ENCODE peak calls at places on chromosome 16, in six cellular contexts. P is transverse colon, M is right lobe of liver, L is IMR-90, I is Peyer's patch, N is GM12892. A is an unnamed sample.

GRCh38 chr16:1929578-1930337 is 11.5 kb upstream of the HS3ST6 start:
- DNase-seq in M (peak; percentile 92), N (peak; percentile 99), I (peak; percentile 87), P (peak; percentile 93), L (peak; percentile 72), A (peak; percentile 96)

GRCh38 chr16:9447195-9447551 is 355.7 kb downstream of the HAPSTR1 start:
- DNase-seq in I (no peak), M (no peak), N (no peak), P (no peak), L (no peak), A (no peak)

GRCh38 chr16:6066601-6067000 is 969.0 kb upstream of the EEF2KMT start:
- DNase-seq in N (no peak), M (no peak), L (no peak), I (no peak), P (no peak), A (no peak)

GRCh38 chr16:12323007-12323699 is 346.6 kb downstream of the SNX29 start:
- DNase-seq in L (no peak), M (no peak), P (no peak), I (no peak), N (no peak), A (no peak)

GRCh38 chr16:74025-74424 is 1.6 kb upstream of the RHBDF1 start:
- DNase-seq in M (no peak), L (no peak), I (no peak), P (no peak), N (no peak), A (no peak)

GRCh38 chr16:25691519-25692091 is at the start of gene HS3ST4:
- DNase-seq in M (no peak), L (no peak), N (peak; percentile 14), I (no peak), P (no peak), A (no peak)

GRCh38 chr16:53775821-53776431 is 72.0 kb downstream of the FTO start:
- DNase-seq in P (peak; percentile 44), M (no peak), I (no peak), L (peak; percentile 91), N (no peak), A (peak; percentile 29)

GRCh38 chr16:19912445-19913305 is 28.0 kb upstream of the GPRC5B start:
- DNase-seq in P (no peak), M (no peak), N (no peak), L (peak; percentile 64), I (no peak), A (no peak)

GRCh38 chr16:78629173-78629572 is 529.7 kb downstream of the WWOX start:
- DNase-seq in I (no peak), M (no peak), L (no peak), P (no peak), N (no peak), A (no peak)

GRCh38 chr16:22191966-22192260 is 14.2 kb upstream of the EEF2K start:
- DNase-seq in N (no peak), L (peak; percentile 17), P (peak; percentile 43), M (no peak), I (peak; percentile 40), A (no peak)

GRCh38 chr16:79143026-79143425 is 457.5 kb downstream of the MAF start:
- DNase-seq in M (no peak), P (no peak), I (no peak), L (no peak), N (no peak), A (no peak)

GRCh38 chr16:24538756-24539294 is 541 bp upstream of the RBBP6 start:
- DNase-seq in N (no peak), P (no peak), I (no peak), M (no peak), L (no peak), A (peak; percentile 16)

GRCh38 chr16:7921360-7921759 is 588.7 kb downstream of the RBFOX1 start:
- DNase-seq in P (no peak), M (no peak), I (no peak), L (no peak), N (no peak), A (no peak)

GRCh38 chr16:81632392-81633146 is 146.5 kb upstream of the PLCG2 start:
- DNase-seq in N (no peak), P (peak; percentile 41), L (peak; percentile 94), I (peak; percentile 34), M (no peak), A (peak; percentile 74)

GRCh38 chr16:65068151-65068740 is 53.6 kb downstream of the CDH11 start:
- DNase-seq in P (no peak), L (peak; percentile 78), N (no peak), I (no peak), M (no peak), A (no peak)

GRCh38 chr16:71784093-71784492 is 24.5 kb downstream of the AP1G1 start:
- DNase-seq in P (no peak), L (no peak), N (no peak), M (no peak), I (no peak), A (no peak)

GRCh38 chr16:720507-720989 is 398 bp upstream of the ANTKMT start:
- DNase-seq in I (no peak), P (peak; percentile 46), M (no peak), L (peak; percentile 70), N (peak; percentile 80), A (no peak)

GRCh38 chr16:4425378-4426020 is at the start of gene DNAJA3:
- DNase-seq in I (peak; percentile 88), L (peak; percentile 96), N (peak; percentile 97), M (peak; percentile 94), P (peak; percentile 91), A (peak; percentile 90)

GRCh38 chr16:13919683-13920509 is at the start of gene ERCC4:
- DNase-seq in N (peak; percentile 88), M (peak; percentile 99), P (peak; percentile 99), L (peak; percentile 98), I (peak; percentile 100), A (peak; percentile 85)
- TF ChIP-seq POLR2A in N (peak; percentile 90), M (peak; percentile 76), P (peak; percentile 62), L (peak; percentile 68), I (peak; percentile 33), A (peak; percentile 89)

GRCh38 chr16:67432491-67432890 is 1.6 kb downstream of the HSD11B2 start:
- DNase-seq in P (no peak), M (no peak), N (no peak), L (no peak), I (no peak), A (no peak)

GRCh38 chr16:67430504-67431076 is 331 bp upstream of the HSD11B2 start:
- DNase-seq in L (no peak), P (peak; percentile 89), N (no peak), I (no peak), M (peak; percentile 86), A (no peak)

GRCh38 chr16:67431805-67432476 is 1.0 kb downstream of the HSD11B2 start:
- DNase-seq in N (no peak), I (no peak), P (no peak), L (no peak), M (no peak), A (no peak)

GRCh38 chr16:67429799-67430503 is 970 bp upstream of the HSD11B2 start:
- DNase-seq in L (no peak), N (no peak), I (no peak), M (no peak), P (no peak), A (no peak)

GRCh38 chr16:67431077-67431804 is at the start of gene HSD11B2:
- DNase-seq in N (no peak), I (peak; percentile 22), P (no peak), L (peak; percentile 45), M (peak; percentile 87), A (peak; percentile 52)
- TF ChIP-seq POLR2A in N (no peak), I (peak; percentile 88), P (peak; percentile 63), L (no peak), M (peak; percentile 24), A (no peak)

GRCh38 chr16:68276223-68276622 is 11.9 kb downstream of the SLC7A6 start:
- DNase-seq in I (no peak), L (no peak), P (no peak), M (no peak), N (no peak), A (no peak)
- TF ChIP-seq POLR2A in I (no peak), L (no peak), P (no peak), M (no peak), N (no peak), A (no peak)

DNA sequence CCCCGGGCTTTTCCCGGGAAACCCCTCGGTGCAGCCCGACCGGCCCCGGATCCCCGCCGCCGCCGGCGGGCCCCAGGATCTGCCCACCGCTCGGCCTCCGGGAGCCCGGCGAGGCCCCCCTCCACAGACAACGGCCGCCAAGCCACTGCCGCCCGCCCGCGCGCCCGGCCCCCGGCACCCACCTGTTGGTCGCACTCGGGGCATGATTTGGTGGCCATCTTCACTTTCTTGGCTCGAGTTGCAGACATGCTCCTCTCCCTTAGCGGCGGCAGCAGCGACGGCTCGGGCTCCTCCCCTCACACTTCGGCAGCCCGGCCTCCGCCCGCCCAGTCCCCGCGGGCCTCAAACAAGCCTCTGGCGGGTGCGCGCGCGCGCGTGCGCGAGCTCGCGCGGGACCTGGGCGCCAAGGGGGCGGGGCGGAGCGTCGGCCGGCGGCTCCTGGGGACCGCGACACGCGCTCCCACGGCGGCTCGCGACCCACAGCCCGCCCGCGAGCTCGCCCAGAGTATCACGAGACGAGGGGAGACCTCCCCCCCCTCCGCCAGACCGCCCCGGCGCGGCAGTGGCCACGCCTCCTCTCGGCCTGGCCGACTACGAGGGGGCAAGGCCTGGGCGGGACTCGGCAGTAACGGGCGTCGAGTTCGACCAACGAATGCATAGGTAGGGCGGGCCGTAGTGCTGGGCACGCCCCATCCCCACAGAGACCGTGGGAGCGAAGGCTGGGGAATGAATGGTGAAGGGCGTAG is at the start of gene C16orf87:
- DNase-seq in M (peak; percentile 97), N (peak; percentile 84), P (peak; percentile 93), I (peak; percentile 90), L (peak; percentile 92), A (peak; percentile 91)
- TF ChIP-seq POLR2A in M (peak; percentile 74), N (peak; percentile 82), P (peak; percentile 58), I (peak; percentile 55), L (peak; percentile 61), A (peak; percentile 57)

GRCh38 chr16:88535181-88535856 is 34.9 kb upstream of the ZC3H18 start:
- DNase-seq in N (no peak), P (no peak), I (no peak), L (no peak), M (no peak), A (no peak)

GRCh38 chr16:88533381-88533831 is 36.8 kb upstream of the ZC3H18 start:
- DNase-seq in P (no peak), M (no peak), L (peak; percentile 47), N (no peak), I (no peak), A (no peak)

GRCh38 chr16:88534731-88535141 is 35.5 kb upstream of the ZC3H18 start:
- DNase-seq in I (peak; percentile 38), L (peak; percentile 29), M (no peak), N (peak; percentile 65), P (peak; percentile 65), A (no peak)

GRCh38 chr16:88532434-88533241 is 37.6 kb upstream of the ZC3H18 start:
- DNase-seq in L (no peak), N (no peak), M (no peak), I (no peak), P (no peak), A (no peak)

DNA sequence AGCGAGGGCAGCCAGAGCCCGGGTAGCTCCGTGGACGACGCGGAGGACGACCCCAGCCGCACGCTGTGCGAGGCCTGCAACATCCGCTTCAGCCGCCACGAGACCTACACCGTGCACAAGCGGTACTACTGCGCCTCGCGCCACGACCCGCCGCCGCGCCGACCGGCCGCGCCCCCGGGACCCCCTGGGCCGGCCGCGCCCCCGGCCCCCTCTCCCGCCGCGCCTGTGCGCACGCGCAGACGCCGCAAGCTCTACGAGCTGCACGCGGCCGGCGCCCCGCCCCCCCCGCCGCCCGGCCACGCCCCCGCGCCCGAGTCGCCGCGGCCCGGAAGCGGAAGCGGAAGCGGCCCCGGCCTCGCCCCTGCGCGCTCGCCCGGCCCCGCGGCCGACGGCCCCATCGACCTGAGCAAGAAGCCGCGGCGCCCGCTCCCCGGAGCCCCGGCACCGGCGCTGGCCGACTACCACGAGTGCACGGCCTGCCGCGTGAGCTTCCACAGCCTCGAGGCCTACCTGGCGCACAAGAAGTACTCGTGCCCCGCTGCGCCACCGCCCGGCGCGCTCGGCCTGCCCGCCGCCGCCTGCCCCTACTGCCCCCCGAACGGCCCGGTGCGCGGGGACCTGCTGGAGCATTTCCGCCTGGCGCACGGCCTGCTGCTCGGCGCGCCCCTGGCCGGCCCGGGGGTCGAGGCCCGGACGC is 36.1 kb upstream of the ZC3H18 start:
- DNase-seq in N (peak; percentile 95), L (peak; percentile 45), M (no peak), P (peak; percentile 84), I (peak; percentile 71), A (peak; percentile 76)
- TF ChIP-seq POLR2A in N (peak; percentile 77), L (no peak), M (no peak), P (peak; percentile 54), I (peak; percentile 46), A (peak; percentile 39)

A was measured in H54.